ENCODE peak calls at places on chromosomes 4 and X, in six cellular contexts. C is body of pancreas; R is stimulated activated CD4-positive, alpha-beta T cell treated with anti-CD3 and anti-CD28 coated beads, Interleukin-12 subunit alpha, Interleukin-12 subunit beta, amount 100 ng/mL, for 24 hours; W is tibial nerve; I is stimulated activated naive B cell treated with anti-CD40 and anti-IgM and Interleukin-4, amounts not matched to agents 10 μg/mL and 1 μg/mL and 100 μg/mL, for 72 hours; U is mammary epithelial cell. M is an unnamed sample.

GRCh38 chr4:88522702-88523324 is 763 bp downstream of the PYURF start:
- DNase-seq in U (peak), W (peak), I (no peak), R (peak), C (peak), M (no peak)

GRCh38 chr4:57103051-57103450 is 7.1 kb downstream of the IGFBP7 start:
- DNase-seq in R (no peak), C (no peak), U (no peak), I (no peak), W (no peak), M (no peak)

GRCh38 chrX:72536542-72536941 is 36.1 kb downstream of the HDAC8 start:
- DNase-seq in W (no peak), C (no peak), R (no peak), I (no peak), U (no peak), M (no peak)

GRCh38 chrX:3451566-3451965 is 105.1 kb upstream of the MXRA5 start:
- DNase-seq in R (no peak), U (no peak), C (no peak), W (no peak), I (no peak), M (no peak)

GRCh38 chrX:101263766-101264165 is 27.4 kb downstream of the TAF7L start:
- DNase-seq in I (no peak), W (no peak), U (no peak), R (no peak), C (no peak), M (no peak)

GRCh38 chr4:76007089-76007559 is at the start of gene CXCL9:
- DNase-seq in U (peak), C (no peak), W (no peak), R (no peak), I (no peak), M (no peak)

GRCh38 chr4:132065940-132066495 is 1083.1 kb upstream of the PCDH10 start:
- DNase-seq in U (peak), W (no peak), I (no peak), R (no peak), C (no peak), M (no peak)

GRCh38 chr4:27278615-27279014 is 418.0 kb downstream of the STIM2 start:
- DNase-seq in C (no peak), U (peak), R (no peak), I (no peak), W (no peak), M (no peak)

GRCh38 chr4:88628746-88629145 is 36.5 kb downstream of the HERC3 start:
- DNase-seq in U (no peak), C (no peak), R (no peak), W (no peak), I (no peak), M (no peak)

GRCh38 chr4:185566972-185567749 is 31.9 kb upstream of the PDLIM3 start:
- DNase-seq in I (no peak), R (no peak), C (peak), W (peak), U (no peak), M (no peak)

GRCh38 chrX:65586491-65586890 is 51.9 kb upstream of the LAS1L start:
- DNase-seq in C (no peak), W (no peak), R (no peak), I (no peak), U (no peak), M (no peak)

GRCh38 chrX:108537005-108537404 is 97.4 kb downstream of the COL4A5 start:
- DNase-seq in W (peak), R (no peak), I (no peak), U (peak), C (peak), M (no peak)

GRCh38 chr4:36322921-36323354 is 41.5 kb downstream of the DTHD1 start:
- DNase-seq in W (no peak), C (no peak), I (peak), U (no peak), R (no peak), M (no peak)

GRCh38 chr4:41866799-41867677 is 68.2 kb upstream of the TMEM33 start:
- DNase-seq in R (no peak), I (no peak), C (no peak), U (no peak), W (no peak), M (no peak)

GRCh38 chrX:129808163-129808828 is 28.5 kb downstream of the SASH3 start:
- DNase-seq in R (no peak), C (no peak), W (no peak), I (no peak), U (no peak), M (no peak)

GRCh38 chr4:164615964-164616363 is 138.0 kb upstream of the SMIM31 start:
- DNase-seq in I (no peak), R (no peak), C (no peak), W (no peak), U (peak), M (no peak)

GRCh38 chr4:55927776-55928437 is 20.8 kb upstream of the CEP135 start:
- DNase-seq in C (no peak), I (no peak), U (no peak), R (no peak), W (no peak), M (no peak)

GRCh38 chrX:72382199-72382590 is 76.5 kb upstream of the CITED1 start:
- DNase-seq in W (no peak), U (no peak), I (no peak), R (no peak), C (peak), M (no peak)

GRCh38 chr4:101125045-101125713 is 222.1 kb downstream of the PPP3CA start:
- DNase-seq in R (no peak), U (no peak), W (no peak), I (no peak), C (no peak), M (no peak)

GRCh38 chr4:158811704-158812103 is 42.9 kb downstream of the FNIP2 start:
- DNase-seq in I (no peak), C (no peak), W (peak), R (no peak), U (no peak), M (no peak)

GRCh38 chr4:76578002-76578560 is 143.1 kb downstream of the SHROOM3 start:
- DNase-seq in R (no peak), I (no peak), W (no peak), C (no peak), U (no peak), M (no peak)

GRCh38 chr4:55154933-55155332 is 29.5 kb upstream of the KDR start:
- DNase-seq in C (no peak), U (no peak), R (no peak), W (no peak), I (no peak), M (no peak)

GRCh38 chrX:153226344-153227190 is 47.5 kb downstream of the MAGEA1 start:
- DNase-seq in U (peak), I (no peak), C (peak), R (peak), W (peak), M (no peak)

GRCh38 chr4:66577922-66578321 is 907.6 kb upstream of the EPHA5 start:
- DNase-seq in I (no peak), R (no peak), U (peak), C (no peak), W (no peak), M (no peak)

GRCh38 chr4:3630934-3631585 is 98.8 kb upstream of the LRPAP1 start:
- DNase-seq in I (no peak), W (no peak), R (no peak), U (no peak), C (no peak), M (no peak)

GRCh38 chrX:54633641-54634040 is 103.6 kb downstream of the GNL3L start:
- DNase-seq in R (no peak), C (no peak), W (no peak), U (peak), I (no peak), M (no peak)

GRCh38 chr4:6680372-6681034 is 13.2 kb upstream of the S100P start:
- DNase-seq in W (no peak), U (no peak), I (no peak), C (no peak), R (no peak), M (no peak)

GRCh38 chr4:35166437-35166836 is 1077.9 kb downstream of the ARAP2 start:
- DNase-seq in U (peak), C (no peak), W (no peak), R (no peak), I (no peak), M (no peak)

GRCh38 chr4:2534904-2535385 is 1.5 kb upstream of the FAM193A start:
- DNase-seq in W (no peak), U (no peak), I (no peak), C (no peak), R (no peak), M (no peak)

GRCh38 chr4:133594246-133595207 is 445.4 kb downstream of the PCDH10 start:
- DNase-seq in I (no peak), W (no peak), U (peak), R (no peak), C (no peak), M (no peak)

GRCh38 chrX:153968754-153969124 is 2.9 kb downstream of the HCFC1 start:
- DNase-seq in R (no peak), C (no peak), I (no peak), U (no peak), W (no peak), M (peak)

GRCh38 chrX:123322531-123322930 is 138.5 kb downstream of the GRIA3 start:
- DNase-seq in R (no peak), I (no peak), W (no peak), C (no peak), U (no peak), M (no peak)